ENCODE peak calls at places on chromosome 14, in nine cellular contexts. E, I, Q, P, O, R, D, H and B are unnamed samples.

GRCh38 chr14:30607156-30607780 is 14.9 kb upstream of the SCFD1 start:
- DNase-seq in H (peak), P (no peak), O (no peak), Q (peak), I (no peak), E (no peak), D (no peak), R (no peak), B (no peak)

GRCh38 chr14:34863844-34864243 is 11.3 kb downstream of the BAZ1A start:
- DNase-seq in E (no peak), P (no peak), O (no peak), I (no peak), H (no peak), R (no peak), Q (no peak), D (no peak), B (no peak)

GRCh38 chr14:67077914-67078313 is 111.3 kb upstream of the GARIN2 start:
- DNase-seq in I (no peak), P (no peak), O (no peak), R (no peak), D (no peak), Q (no peak), E (no peak), H (no peak), B (no peak)

GRCh38 chr14:91963465-91963864 is 16.0 kb upstream of the FBLN5 start:
- DNase-seq in H (peak), O (no peak), I (no peak), D (no peak), Q (no peak), E (no peak), P (no peak), R (no peak), B (no peak)

GRCh38 chr14:104723651-104724406 is at the start of gene ADSS1:
- DNase-seq in P (peak), I (peak), R (no peak), D (no peak), E (peak), Q (peak), H (no peak), O (peak), B (peak)

GRCh38 chr14:64825498-64825897 is 54.2 kb downstream of the SPTB start:
- DNase-seq in D (no peak), P (no peak), I (no peak), Q (no peak), E (no peak), R (no peak), O (no peak), H (no peak), B (no peak)

GRCh38 chr14:39265741-39266588 is 32.2 kb downstream of the MIA2 start:
- DNase-seq in H (peak), Q (peak), O (no peak), R (no peak), I (no peak), P (no peak), D (peak), E (no peak), B (peak)

GRCh38 chr14:51781352-51781751 is 79.1 kb upstream of the GNG2 start:
- DNase-seq in P (no peak), O (no peak), H (no peak), R (no peak), Q (no peak), E (no peak), D (no peak), I (no peak), B (no peak)

GRCh38 chr14:99571303-99571986 is 32.6 kb downstream of the CCDC85C start:
- DNase-seq in D (no peak), Q (no peak), R (no peak), O (no peak), P (peak), I (no peak), E (peak), H (no peak), B (no peak)

GRCh38 chr14:38877744-38878388 is 225.2 kb downstream of the SEC23A start:
- DNase-seq in P (no peak), R (no peak), I (no peak), Q (no peak), E (no peak), D (no peak), H (no peak), O (no peak), B (no peak)

GRCh38 chr14:35985504-35986218 is 159.5 kb downstream of the BRMS1L start:
- DNase-seq in H (peak), P (no peak), E (no peak), Q (no peak), I (no peak), D (no peak), R (no peak), O (peak), B (no peak)

GRCh38 chr14:94290197-94290596 is 2.9 kb downstream of the SERPINA10 start:
- DNase-seq in H (no peak), D (no peak), O (no peak), Q (no peak), P (no peak), I (no peak), R (no peak), E (no peak), B (no peak)